ENCODE peak calls at places on chromosomes 5 and 9, in six cellular contexts. E, O, L, N, C and F are unnamed samples.

GRCh38 chr5:37769108-37769507 is 70.7 kb downstream of the GDNF start:
- DNase-seq in N (no peak), O (no peak), L (no peak), E (no peak), C (no peak), F (no peak)

GRCh38 chr5:107668933-107669542 is 1.7 kb downstream of the EFNA5 start:
- DNase-seq in E (no peak), O (no peak), N (no peak), C (no peak), L (no peak), F (no peak)

GRCh38 chr9:82805027-82805426 is 257.9 kb downstream of the RASEF start:
- DNase-seq in L (no peak), N (no peak), O (no peak), E (no peak), C (no peak), F (no peak)

GRCh38 chr5:134136221-134136631 is 21.7 kb downstream of the TCF7 start:
- DNase-seq in O (peak; percentile 21), N (no peak), L (peak; percentile 31), E (no peak), C (no peak), F (no peak)

GRCh38 chr5:121121786-121122185 is 657.7 kb downstream of the PRR16 start:
- DNase-seq in L (no peak), N (no peak), E (no peak), O (no peak), C (no peak), F (no peak)

GRCh38 chr5:89668821-89669220 is 740.7 kb downstream of the CETN3 start:
- DNase-seq in E (no peak), N (no peak), O (no peak), C (no peak), L (no peak), F (no peak)

GRCh38 chr5:45694255-45694834 is 1.8 kb downstream of the HCN1 start:
- DNase-seq in L (no peak), O (no peak), E (no peak), C (peak; percentile 4), N (no peak), F (no peak)

GRCh38 chr5:155556222-155556621 is 542.7 kb downstream of the KIF4B start:
- DNase-seq in E (no peak), N (no peak), O (no peak), L (no peak), C (no peak), F (no peak)

GRCh38 chr9:21543187-21543586 is 61.1 kb upstream of the IFNE start:
- DNase-seq in L (no peak), O (no peak), E (no peak), N (no peak), C (no peak), F (no peak)

GRCh38 chr5:170739446-170739845 is 44.1 kb upstream of the GABRP start:
- DNase-seq in N (no peak), O (no peak), E (no peak), L (no peak), C (no peak), F (no peak)

GRCh38 chr5:140145818-140146522 is 20.2 kb downstream of the IGIP start:
- DNase-seq in O (no peak), C (no peak), N (peak; percentile 29), L (peak; percentile 71), E (peak; percentile 9), F (no peak)

GRCh38 chr9:107674937-107675277 is 185.3 kb upstream of the KLF4 start:
- DNase-seq in N (no peak), O (no peak), E (no peak), L (peak; percentile 45), C (no peak), F (no peak)

GRCh38 chr5:181044662-181045305 is 4.7 kb downstream of the BTNL9 start:
- DNase-seq in L (peak; percentile 51), E (no peak), O (no peak), N (no peak), C (no peak), F (no peak)

GRCh38 chr9:28925184-28925583 is 1351.9 kb upstream of the C9orf72 start:
- DNase-seq in L (no peak), O (no peak), N (no peak), C (no peak), E (no peak), F (no peak)

GRCh38 chr5:42547146-42547545 is 123.9 kb downstream of the GHR start:
- DNase-seq in O (no peak), L (no peak), E (no peak), N (no peak), C (no peak), F (no peak)

GRCh38 chr9:38087934-38088925 is 19.2 kb upstream of the SHB start:
- DNase-seq in L (peak; percentile 83), E (peak; percentile 27), N (peak; percentile 57), C (peak; percentile 9), O (peak; percentile 67), F (peak; percentile 42)

GRCh38 chr9:24036459-24036858 is 210.4 kb upstream of the ELAVL2 start:
- DNase-seq in E (no peak), L (no peak), N (no peak), O (no peak), C (no peak), F (no peak)

GRCh38 chr5:179901462-179901861 is 6.2 kb downstream of the TBC1D9B start:
- DNase-seq in C (no peak), O (peak; percentile 57), N (no peak), L (no peak), E (no peak), F (no peak)

GRCh38 chr9:117224676-117225075 is 190.2 kb downstream of the ASTN2 start:
- DNase-seq in E (no peak), C (no peak), O (no peak), N (no peak), L (no peak), F (no peak)

GRCh38 chr5:176658817-176659216 is 11.5 kb downstream of the TSPAN17 start:
- DNase-seq in C (no peak), L (peak; percentile 64), O (no peak), E (no peak), N (no peak), F (no peak)

GRCh38 chr9:137818286-137818685 is 59.3 kb upstream of the CACNA1B start:
- DNase-seq in C (no peak), N (no peak), E (no peak), L (no peak), O (no peak), F (no peak)

GRCh38 chr9:127903557-127904475 is 4.4 kb upstream of the ST6GALNAC6 start:
- DNase-seq in E (no peak), L (peak; percentile 83), N (peak; percentile 41), O (no peak), C (no peak), F (no peak)

GRCh38 chr5:6470672-6471071 is 22.0 kb downstream of the UBE2QL1 start:
- DNase-seq in E (no peak), C (no peak), O (no peak), N (no peak), L (no peak), F (no peak)

GRCh38 chr5:79109527-79110492 is 1.8 kb upstream of the BHMT start:
- DNase-seq in E (no peak), O (no peak), C (no peak), L (no peak), N (no peak), F (no peak)

GRCh38 chr5:171989946-171990712 is 16.3 kb downstream of the FBXW11 start:
- DNase-seq in E (no peak), L (no peak), N (no peak), O (no peak), C (no peak), F (no peak)

GRCh38 chr5:53326420-53327153 is 153.8 kb upstream of the FST start:
- DNase-seq in C (no peak), O (no peak), N (no peak), L (no peak), E (no peak), F (no peak)